ENCODE peak calls at places on chromosomes 16 and 17, in five cellular contexts. L is NCI-H510A treated with DMSO at 0.1 percent for 48 hours, Z is DMS153, E is LoVo, P is NCI-H774. F is an unnamed sample.

GRCh38 chr16:58197314-58198012 is 443 bp downstream of the CSNK2A2 start:
- DNase-seq in Z (no peak), L (no peak), P (no peak), E (no peak), F (no peak)

GRCh38 chr17:31136319-31136718 is 41.5 kb downstream of the NF1 start:
- DNase-seq in E (no peak), L (no peak), Z (no peak), P (no peak), F (no peak)

GRCh38 chr17:45364531-45365390 is 47.9 kb upstream of the MAP3K14 start:
- DNase-seq in E (no peak), P (no peak), Z (peak), L (peak), F (peak)

GRCh38 chr17:9256361-9256943 is 235.1 kb downstream of the NTN1 start:
- DNase-seq in E (no peak), Z (no peak), L (no peak), P (no peak), F (no peak)

GRCh38 chr17:44204453-44204882 is 4.8 kb upstream of the ATXN7L3 start:
- DNase-seq in P (no peak), Z (no peak), L (no peak), E (no peak), F (peak)

GRCh38 chr17:18004345-18004744 is 31.7 kb downstream of the DRC3 start:
- DNase-seq in P (no peak), L (peak), E (no peak), Z (no peak), F (no peak)

GRCh38 chr17:66549312-66549705 is 246.9 kb downstream of the PRKCA start:
- DNase-seq in L (no peak), P (no peak), E (no peak), Z (no peak), F (no peak)

GRCh38 chr17:16818821-16819683 is 129.0 kb downstream of the CCDC144A start:
- DNase-seq in P (no peak), Z (no peak), E (no peak), L (no peak), F (peak)

GRCh38 chr17:841313-841712 is 59.2 kb downstream of the MRM3 start:
- DNase-seq in Z (no peak), L (no peak), E (no peak), P (no peak), F (no peak)

GRCh38 chr16:83615553-83615952 is 192.2 kb upstream of the HSBP1 start:
- DNase-seq in P (no peak), L (peak), Z (peak), E (no peak), F (no peak)

GRCh38 chr17:7632492-7632894 is 2.6 kb downstream of the SHBG start:
- DNase-seq in P (no peak), E (no peak), Z (no peak), L (peak), F (no peak)

GRCh38 chr16:57994778-57995177 is 5.7 kb downstream of the ZNF319 start:
- DNase-seq in Z (no peak), P (no peak), E (peak), L (peak), F (no peak)

GRCh38 chr17:8188408-8188839 is 1.6 kb downstream of the BORCS6 start:
- DNase-seq in P (no peak), L (no peak), Z (no peak), E (no peak), F (no peak)

GRCh38 chr17:6752068-6752909 is 3.6 kb upstream of the XAF1 start:
- DNase-seq in Z (no peak), P (no peak), L (no peak), E (peak), F (peak)

GRCh38 chr16:82993415-82993814 is 366.6 kb downstream of the CDH13 start:
- DNase-seq in Z (no peak), E (no peak), P (no peak), L (no peak), F (no peak)

GRCh38 chr16:4523686-4524085 is 14.9 kb downstream of the CDIP1 start:
- DNase-seq in P (no peak), Z (no peak), E (no peak), L (no peak), F (no peak)

GRCh38 chr16:70644763-70645597 is 1.4 kb upstream of the IL34 start:
- DNase-seq in L (no peak), E (no peak), Z (no peak), P (no peak), F (no peak)

GRCh38 chr16:85754403-85754802 is 3.5 kb upstream of the C16orf74 start:
- DNase-seq in E (no peak), L (peak), P (no peak), Z (peak), F (no peak)

GRCh38 chr16:86072328-86073102 is 173.6 kb downstream of the IRF8 start:
- DNase-seq in P (no peak), Z (no peak), E (peak), L (peak), F (peak)

GRCh38 chr16:88402551-88402950 is 19.8 kb downstream of the ZNF469 start:
- DNase-seq in L (no peak), E (no peak), P (no peak), Z (no peak), F (no peak)

GRCh38 chr16:30183961-30184429 is 593 bp downstream of the CORO1A start:
- DNase-seq in Z (no peak), E (no peak), P (no peak), L (no peak), F (peak)

F was measured in posterior vena cava.